ENCODE peak calls at places on chromosomes 16 and 17, in nine cellular contexts. One of them, this sample, is unnamed.

GRCh38 chr17:68384941-68385340 is 72.4 kb downstream of the WIPI1 start:
- DNase-seq in GOT3: no peak
- DNase-seq in bronchial epithelial cell: no peak
- DNase-seq in dermis microvascular lymphatic vessel endothelial cell: no peak
- DNase-seq in HCT116: no peak
- DNase-seq in neural crest cell: no peak
- DNase-seq in COR-L47: no peak
- DNase-seq in activated CD4-positive, alpha-beta T cell treated with anti-CD3 and anti-CD28 coated beads, Interleukin-2, amount 10 ng/mL, durations not matched to agents 7 days and 5 days: no peak
- DNase-seq in central memory CD4-positive, alpha-beta T cell: no peak
- DNase-seq in this sample: no peak

GRCh38 chr16:63628812-63629211 is 1493.1 kb downstream of the CDH11 start:
- DNase-seq in GOT3: no peak
- DNase-seq in bronchial epithelial cell: no peak
- DNase-seq in neural crest cell: no peak
- DNase-seq in HCT116: no peak
- DNase-seq in COR-L47: no peak
- DNase-seq in central memory CD4-positive, alpha-beta T cell: no peak
- DNase-seq in activated CD4-positive, alpha-beta T cell treated with anti-CD3 and anti-CD28 coated beads, Interleukin-2, amount 10 ng/mL, durations not matched to agents 7 days and 5 days: no peak
- DNase-seq in dermis microvascular lymphatic vessel endothelial cell: no peak
- DNase-seq in this sample: no peak

GRCh38 chr17:4605826-4606225 is 21.5 kb downstream of the SMTNL2 start:
- DNase-seq in central memory CD4-positive, alpha-beta T cell: no peak
- DNase-seq in bronchial epithelial cell: no peak
- DNase-seq in neural crest cell: no peak
- DNase-seq in GOT3: no peak
- DNase-seq in activated CD4-positive, alpha-beta T cell treated with anti-CD3 and anti-CD28 coated beads, Interleukin-2, amount 10 ng/mL, durations not matched to agents 7 days and 5 days: no peak
- DNase-seq in dermis microvascular lymphatic vessel endothelial cell: no peak
- DNase-seq in COR-L47: no peak
- DNase-seq in HCT116: no peak
- DNase-seq in this sample: peak

GRCh38 chr16:56237451-56237930 is 46.2 kb downstream of the GNAO1 start:
- DNase-seq in activated CD4-positive, alpha-beta T cell treated with anti-CD3 and anti-CD28 coated beads, Interleukin-2, amount 10 ng/mL, durations not matched to agents 7 days and 5 days: no peak
- DNase-seq in dermis microvascular lymphatic vessel endothelial cell: no peak
- DNase-seq in neural crest cell: no peak
- DNase-seq in GOT3: no peak
- DNase-seq in COR-L47: no peak
- DNase-seq in HCT116: no peak
- DNase-seq in central memory CD4-positive, alpha-beta T cell: no peak
- DNase-seq in bronchial epithelial cell: no peak
- DNase-seq in this sample: no peak

GRCh38 chr17:9140550-9141422 is 119.5 kb downstream of the NTN1 start:
- DNase-seq in bronchial epithelial cell: no peak
- DNase-seq in HCT116: no peak
- DNase-seq in dermis microvascular lymphatic vessel endothelial cell: no peak
- DNase-seq in central memory CD4-positive, alpha-beta T cell: no peak
- DNase-seq in neural crest cell: no peak
- DNase-seq in GOT3: no peak
- DNase-seq in activated CD4-positive, alpha-beta T cell treated with anti-CD3 and anti-CD28 coated beads, Interleukin-2, amount 10 ng/mL, durations not matched to agents 7 days and 5 days: no peak
- DNase-seq in COR-L47: no peak
- DNase-seq in this sample: no peak

GRCh38 chr16:53090591-53091507 is 36.1 kb downstream of the CHD9 start:
- DNase-seq in dermis microvascular lymphatic vessel endothelial cell: peak
- DNase-seq in central memory CD4-positive, alpha-beta T cell: no peak
- DNase-seq in neural crest cell: no peak
- DNase-seq in bronchial epithelial cell: no peak
- DNase-seq in GOT3: peak
- DNase-seq in HCT116: no peak
- DNase-seq in COR-L47: no peak
- DNase-seq in activated CD4-positive, alpha-beta T cell treated with anti-CD3 and anti-CD28 coated beads, Interleukin-2, amount 10 ng/mL, durations not matched to agents 7 days and 5 days: no peak
- DNase-seq in this sample: peak

GRCh38 chr17:77266891-77267341 is 126.1 kb downstream of the SEC14L1 start:
- DNase-seq in central memory CD4-positive, alpha-beta T cell: no peak
- DNase-seq in dermis microvascular lymphatic vessel endothelial cell: no peak
- DNase-seq in activated CD4-positive, alpha-beta T cell treated with anti-CD3 and anti-CD28 coated beads, Interleukin-2, amount 10 ng/mL, durations not matched to agents 7 days and 5 days: no peak
- DNase-seq in COR-L47: no peak
- DNase-seq in GOT3: no peak
- DNase-seq in HCT116: no peak
- DNase-seq in bronchial epithelial cell: peak
- DNase-seq in neural crest cell: no peak
- DNase-seq in this sample: no peak

GRCh38 chr17:74442670-74443515 is 11.0 kb downstream of the GPRC5C start:
- DNase-seq in GOT3: no peak
- DNase-seq in neural crest cell: no peak
- DNase-seq in COR-L47: peak
- DNase-seq in central memory CD4-positive, alpha-beta T cell: no peak
- DNase-seq in dermis microvascular lymphatic vessel endothelial cell: peak
- DNase-seq in bronchial epithelial cell: peak
- DNase-seq in HCT116: peak
- DNase-seq in activated CD4-positive, alpha-beta T cell treated with anti-CD3 and anti-CD28 coated beads, Interleukin-2, amount 10 ng/mL, durations not matched to agents 7 days and 5 days: no peak
- DNase-seq in this sample: no peak

GRCh38 chr16:54305066-54305465 is 18.5 kb upstream of the IRX3 start:
- DNase-seq in bronchial epithelial cell: no peak
- DNase-seq in dermis microvascular lymphatic vessel endothelial cell: no peak
- DNase-seq in GOT3: no peak
- DNase-seq in COR-L47: no peak
- DNase-seq in central memory CD4-positive, alpha-beta T cell: no peak
- DNase-seq in HCT116: no peak
- DNase-seq in activated CD4-positive, alpha-beta T cell treated with anti-CD3 and anti-CD28 coated beads, Interleukin-2, amount 10 ng/mL, durations not matched to agents 7 days and 5 days: no peak
- DNase-seq in neural crest cell: no peak
- DNase-seq in this sample: no peak

GRCh38 chr17:75921596-75921995 is 16.9 kb upstream of the MRPL38 start:
- DNase-seq in neural crest cell: no peak
- DNase-seq in dermis microvascular lymphatic vessel endothelial cell: no peak
- DNase-seq in bronchial epithelial cell: no peak
- DNase-seq in GOT3: no peak
- DNase-seq in central memory CD4-positive, alpha-beta T cell: no peak
- DNase-seq in HCT116: no peak
- DNase-seq in COR-L47: no peak
- DNase-seq in activated CD4-positive, alpha-beta T cell treated with anti-CD3 and anti-CD28 coated beads, Interleukin-2, amount 10 ng/mL, durations not matched to agents 7 days and 5 days: no peak
- DNase-seq in this sample: no peak

GRCh38 chr17:2421315-2422147 is 20.7 kb upstream of the MNT start:
- DNase-seq in COR-L47: no peak
- DNase-seq in activated CD4-positive, alpha-beta T cell treated with anti-CD3 and anti-CD28 coated beads, Interleukin-2, amount 10 ng/mL, durations not matched to agents 7 days and 5 days: no peak
- DNase-seq in bronchial epithelial cell: no peak
- DNase-seq in HCT116: no peak
- DNase-seq in neural crest cell: no peak
- DNase-seq in GOT3: no peak
- DNase-seq in central memory CD4-positive, alpha-beta T cell: no peak
- DNase-seq in dermis microvascular lymphatic vessel endothelial cell: no peak
- DNase-seq in this sample: no peak

GRCh38 chr17:62892870-62893338 is 73.1 kb upstream of the TANC2 start:
- DNase-seq in bronchial epithelial cell: peak
- DNase-seq in GOT3: no peak
- DNase-seq in neural crest cell: no peak
- DNase-seq in central memory CD4-positive, alpha-beta T cell: peak
- DNase-seq in COR-L47: no peak
- DNase-seq in activated CD4-positive, alpha-beta T cell treated with anti-CD3 and anti-CD28 coated beads, Interleukin-2, amount 10 ng/mL, durations not matched to agents 7 days and 5 days: peak
- DNase-seq in HCT116: no peak
- DNase-seq in dermis microvascular lymphatic vessel endothelial cell: no peak
- DNase-seq in this sample: no peak

GRCh38 chr16:28537076-28537475 is 1.7 kb downstream of the NUPR1 start:
- DNase-seq in dermis microvascular lymphatic vessel endothelial cell: no peak
- DNase-seq in HCT116: no peak
- DNase-seq in COR-L47: no peak
- DNase-seq in GOT3: no peak
- DNase-seq in neural crest cell: no peak
- DNase-seq in bronchial epithelial cell: peak
- DNase-seq in central memory CD4-positive, alpha-beta T cell: no peak
- DNase-seq in activated CD4-positive, alpha-beta T cell treated with anti-CD3 and anti-CD28 coated beads, Interleukin-2, amount 10 ng/mL, durations not matched to agents 7 days and 5 days: no peak
- DNase-seq in this sample: no peak

GRCh38 chr17:21247859-21248258 is 5.4 kb downstream of the NATD1 start:
- DNase-seq in central memory CD4-positive, alpha-beta T cell: no peak
- DNase-seq in activated CD4-positive, alpha-beta T cell treated with anti-CD3 and anti-CD28 coated beads, Interleukin-2, amount 10 ng/mL, durations not matched to agents 7 days and 5 days: no peak
- DNase-seq in dermis microvascular lymphatic vessel endothelial cell: no peak
- DNase-seq in bronchial epithelial cell: no peak
- DNase-seq in HCT116: no peak
- DNase-seq in COR-L47: no peak
- DNase-seq in neural crest cell: no peak
- DNase-seq in GOT3: no peak
- DNase-seq in this sample: no peak

GRCh38 chr17:78665952-78666920 is 89.0 kb upstream of the DNAH17 start:
- DNase-seq in GOT3: no peak
- DNase-seq in bronchial epithelial cell: peak
- DNase-seq in activated CD4-positive, alpha-beta T cell treated with anti-CD3 and anti-CD28 coated beads, Interleukin-2, amount 10 ng/mL, durations not matched to agents 7 days and 5 days: peak
- DNase-seq in COR-L47: no peak
- DNase-seq in central memory CD4-positive, alpha-beta T cell: peak
- DNase-seq in HCT116: no peak
- DNase-seq in dermis microvascular lymphatic vessel endothelial cell: peak
- DNase-seq in neural crest cell: no peak
- DNase-seq in this sample: no peak

GRCh38 chr16:56936491-56936890 is 4.5 kb downstream of the HERPUD1 start:
- DNase-seq in neural crest cell: no peak
- DNase-seq in GOT3: no peak
- DNase-seq in dermis microvascular lymphatic vessel endothelial cell: no peak
- DNase-seq in central memory CD4-positive, alpha-beta T cell: no peak
- DNase-seq in bronchial epithelial cell: no peak
- DNase-seq in activated CD4-positive, alpha-beta T cell treated with anti-CD3 and anti-CD28 coated beads, Interleukin-2, amount 10 ng/mL, durations not matched to agents 7 days and 5 days: no peak
- DNase-seq in COR-L47: no peak
- DNase-seq in HCT116: no peak
- DNase-seq in this sample: no peak

GRCh38 chr16:67758966-67759365 is 39.9 kb upstream of the GFOD2 start:
- DNase-seq in bronchial epithelial cell: no peak
- DNase-seq in GOT3: no peak
- DNase-seq in dermis microvascular lymphatic vessel endothelial cell: no peak
- DNase-seq in COR-L47: no peak
- DNase-seq in HCT116: no peak
- DNase-seq in neural crest cell: no peak
- DNase-seq in central memory CD4-positive, alpha-beta T cell: no peak
- DNase-seq in activated CD4-positive, alpha-beta T cell treated with anti-CD3 and anti-CD28 coated beads, Interleukin-2, amount 10 ng/mL, durations not matched to agents 7 days and 5 days: no peak
- DNase-seq in this sample: no peak

GRCh38 chr17:81412490-81413093 is 17.3 kb downstream of the BAHCC1 start:
- DNase-seq in neural crest cell: no peak
- DNase-seq in central memory CD4-positive, alpha-beta T cell: peak
- DNase-seq in HCT116: no peak
- DNase-seq in dermis microvascular lymphatic vessel endothelial cell: peak
- DNase-seq in bronchial epithelial cell: peak
- DNase-seq in COR-L47: no peak
- DNase-seq in activated CD4-positive, alpha-beta T cell treated with anti-CD3 and anti-CD28 coated beads, Interleukin-2, amount 10 ng/mL, durations not matched to agents 7 days and 5 days: peak
- DNase-seq in GOT3: no peak
- DNase-seq in this sample: no peak

GRCh38 chr16:72865258-72865657 is 182.7 kb downstream of the ZFHX3 start:
- DNase-seq in HCT116: no peak
- DNase-seq in central memory CD4-positive, alpha-beta T cell: no peak
- DNase-seq in dermis microvascular lymphatic vessel endothelial cell: no peak
- DNase-seq in COR-L47: no peak
- DNase-seq in bronchial epithelial cell: no peak
- DNase-seq in neural crest cell: no peak
- DNase-seq in GOT3: no peak
- DNase-seq in activated CD4-positive, alpha-beta T cell treated with anti-CD3 and anti-CD28 coated beads, Interleukin-2, amount 10 ng/mL, durations not matched to agents 7 days and 5 days: no peak
- DNase-seq in this sample: no peak

GRCh38 chr17:45326566-45326965 is 9.7 kb upstream of the MAP3K14 start:
- DNase-seq in central memory CD4-positive, alpha-beta T cell: no peak
- DNase-seq in bronchial epithelial cell: no peak
- DNase-seq in dermis microvascular lymphatic vessel endothelial cell: no peak
- DNase-seq in HCT116: no peak
- DNase-seq in COR-L47: no peak
- DNase-seq in neural crest cell: no peak
- DNase-seq in GOT3: no peak
- DNase-seq in activated CD4-positive, alpha-beta T cell treated with anti-CD3 and anti-CD28 coated beads, Interleukin-2, amount 10 ng/mL, durations not matched to agents 7 days and 5 days: no peak
- DNase-seq in this sample: no peak

GRCh38 chr17:77829871-77830799 is 128.4 kb upstream of the TNRC6C start:
- DNase-seq in GOT3: peak
- DNase-seq in dermis microvascular lymphatic vessel endothelial cell: no peak
- DNase-seq in COR-L47: no peak
- DNase-seq in HCT116: no peak
- DNase-seq in activated CD4-positive, alpha-beta T cell treated with anti-CD3 and anti-CD28 coated beads, Interleukin-2, amount 10 ng/mL, durations not matched to agents 7 days and 5 days: no peak
- DNase-seq in neural crest cell: no peak
- DNase-seq in central memory CD4-positive, alpha-beta T cell: no peak
- DNase-seq in bronchial epithelial cell: no peak
- DNase-seq in this sample: no peak

This sample was measured in brain pericyte.